ENCODE peak calls at places on chromosomes 5 and 9, in six cellular contexts. P is mesenteric fat pad; Q is GM03348; I is activated CD8-positive, alpha-beta T cell treated with anti-CD3 and anti-CD28 coated beads for 36 hours; M is A549; B is fibroblast of the aortic adventitia. F is an unnamed sample.

GRCh38 chr5:124402144-124402581 is 344.3 kb downstream of the ZNF608 start:
- DNase-seq in B (peak), I (no peak), M (peak), P (no peak), Q (no peak), F (peak)

GRCh38 chr9:109107402-109108240 is 12.1 kb downstream of the TMEM245 start:
- DNase-seq in P (no peak), M (peak), Q (peak), I (peak), B (peak), F (no peak)

GRCh38 chr9:94952553-94953373 is 226.3 kb downstream of the AOPEP start:
- DNase-seq in I (peak), B (peak), Q (peak), P (no peak), M (no peak), F (no peak)

GRCh38 chr9:34158362-34158869 is 20.4 kb upstream of the UBAP1 start:
- DNase-seq in P (no peak), M (peak), I (no peak), Q (no peak), B (no peak), F (peak)

GRCh38 chr9:87711857-87712800 is 13.8 kb upstream of the CTSL start:
- DNase-seq in M (peak), Q (peak), I (no peak), P (peak), B (peak), F (no peak)

GRCh38 chr9:91239367-91240111 is 122.2 kb downstream of the AUH start:
- DNase-seq in P (no peak), M (no peak), I (no peak), Q (no peak), B (no peak), F (no peak)

GRCh38 chr5:132425009-132425937 is 55.8 kb downstream of the SLC22A5 start:
- DNase-seq in P (no peak), Q (peak), I (peak), B (peak), M (no peak), F (peak)

GRCh38 chr5:122149691-122150090 is 20.3 kb downstream of the ZNF474 start:
- DNase-seq in I (no peak), B (no peak), Q (no peak), M (no peak), P (no peak), F (no peak)

GRCh38 chr5:15722305-15722704 is 222.3 kb downstream of the FBXL7 start:
- DNase-seq in Q (no peak), B (no peak), P (no peak), M (no peak), I (no peak), F (no peak)

GRCh38 chr5:6108540-6108848 is 269.9 kb downstream of the MED10 start:
- DNase-seq in M (no peak), Q (no peak), P (no peak), B (no peak), I (no peak), F (no peak)

GRCh38 chr9:137632432-137633161 is 13.8 kb downstream of the EHMT1 start:
- DNase-seq in I (no peak), Q (peak), B (peak), M (no peak), P (no peak), F (no peak)

GRCh38 chr5:57221049-57221568 is 47.2 kb downstream of the GPBP1 start:
- DNase-seq in Q (peak), B (peak), P (no peak), M (peak), I (no peak), F (peak)

GRCh38 chr5:126070481-126070880 is 352.7 kb upstream of the GRAMD2B start:
- DNase-seq in B (peak), P (no peak), Q (no peak), M (no peak), I (no peak), F (no peak)

GRCh38 chr5:150515446-150515845 is 7.5 kb downstream of the NDST1 start:
- DNase-seq in I (no peak), M (peak), Q (peak), B (peak), P (no peak), F (no peak)

GRCh38 chr5:82355496-82355895 is 77.3 kb upstream of the RPS23 start:
- DNase-seq in P (no peak), I (no peak), Q (no peak), B (no peak), M (no peak), F (no peak)

GRCh38 chr5:68114641-68115040 is 100.9 kb upstream of the PIK3R1 start:
- DNase-seq in M (no peak), Q (peak), I (no peak), P (no peak), B (peak), F (no peak)

GRCh38 chr5:24621809-24622208 is 23.0 kb downstream of the CDH10 start:
- DNase-seq in P (no peak), Q (peak), B (no peak), I (no peak), M (no peak), F (peak)

GRCh38 chr5:160835376-160835775 is 16.6 kb downstream of the ATP10B start:
- DNase-seq in P (no peak), Q (no peak), M (no peak), I (no peak), B (no peak), F (no peak)

GRCh38 chr9:73847536-73847935 is 649.6 kb upstream of the RORB start:
- DNase-seq in M (no peak), I (no peak), B (no peak), Q (no peak), P (no peak), F (no peak)

GRCh38 chr5:171680485-171680884 is 105.1 kb upstream of the SMIM23 start:
- DNase-seq in I (no peak), P (no peak), B (no peak), M (no peak), Q (no peak), F (no peak)

GRCh38 chr9:112338561-112338960 is 5.1 kb upstream of the PTBP3 start:
- DNase-seq in M (peak), Q (peak), I (no peak), P (no peak), B (peak), F (no peak)

GRCh38 chr5:39137391-39138181 is 63.4 kb upstream of the RICTOR start:
- DNase-seq in M (peak), I (no peak), B (no peak), P (no peak), Q (no peak), F (peak)

GRCh38 chr5:175657593-175658271 is at the start of gene HRH2:
- DNase-seq in Q (no peak), P (peak), M (peak), B (no peak), I (peak), F (peak)

GRCh38 chr9:86707932-86708510 is 239.3 kb downstream of the GAS1 start:
- DNase-seq in Q (no peak), B (no peak), M (no peak), P (no peak), I (no peak), F (no peak)

GRCh38 chr5:105640328-105640727 is 2030.4 kb downstream of the EFNA5 start:
- DNase-seq in Q (no peak), P (peak), I (no peak), M (no peak), B (no peak), F (no peak)

GRCh38 chr9:130917171-130917960 is 20.8 kb upstream of the QRFP start:
- DNase-seq in Q (no peak), I (no peak), M (no peak), B (no peak), P (no peak), F (no peak)

GRCh38 chr5:179553875-179554274 is 3.5 kb downstream of the RUFY1 start:
- DNase-seq in B (peak), P (peak), I (no peak), M (peak), Q (peak), F (peak)

GRCh38 chr5:172530835-172531703 is 76.7 kb upstream of the SH3PXD2B start:
- DNase-seq in M (no peak), B (no peak), Q (peak), I (no peak), P (peak), F (no peak)

GRCh38 chr5:126509339-126509738 is 85.7 kb downstream of the ALDH7A1 start:
- DNase-seq in I (no peak), P (no peak), Q (no peak), M (no peak), B (no peak), F (no peak)

GRCh38 chr9:134099123-134099761 is 31.4 kb upstream of the BRD3 start:
- DNase-seq in P (peak), M (peak), I (peak), B (peak), Q (peak), F (peak)